ENCODE peak calls at places on chromosomes 11 and 22, in five cellular contexts. G is WTC11; N is activated CD4-positive, alpha-beta T cell treated with anti-CD3 and anti-CD28 coated beads, Interleukin-2, amount 50 U/mL, for 1 hour; O is SK-MEL-5; C is astrocyte of the spinal cord. F is an unnamed sample.

GRCh38 chr11:103582351-103582909 is 454.0 kb upstream of the DDI1 start:
- DNase-seq in G (no peak), N (no peak), O (no peak), C (no peak), F (no peak)

GRCh38 chr11:34044664-34045485 is 6.7 kb upstream of the CAPRIN1 start:
- DNase-seq in G (peak), N (no peak), O (peak), C (peak), F (no peak)

GRCh38 chr11:100563541-100564280 is 123.4 kb upstream of the ARHGAP42 start:
- DNase-seq in G (no peak), N (no peak), O (no peak), C (peak), F (no peak)

GRCh38 chr11:16880184-16880583 is 134.0 kb downstream of the PLEKHA7 start:
- DNase-seq in G (no peak), N (no peak), O (no peak), C (no peak), F (no peak)

GRCh38 chr11:60919956-60920355 is 4.3 kb upstream of the TMEM132A start:
- DNase-seq in G (no peak), N (no peak), O (no peak), C (no peak), F (no peak)

GRCh38 chr22:32636884-32637283 is 162.3 kb downstream of the FBXO7 start:
- DNase-seq in G (no peak), N (no peak), O (peak), C (no peak), F (no peak)

GRCh38 chr11:67371199-67371548 is 2.2 kb downstream of the CLCF1 start:
- DNase-seq in G (no peak), N (no peak), O (no peak), C (no peak), F (no peak)

GRCh38 chr11:71332046-71332445 is 79.7 kb upstream of the SHANK2 start:
- DNase-seq in G (no peak), N (no peak), O (no peak), C (no peak), F (no peak)

GRCh38 chr11:133215529-133216230 is 316.6 kb downstream of the OPCML start:
- DNase-seq in G (no peak), N (no peak), O (no peak), C (no peak), F (no peak)